ENCODE peak calls at places on chromosomes 5 and 9, in six cellular contexts. T, Y, G, D, M and X are unnamed samples.

GRCh38 chr9:114220129-114220541 is 64.8 kb downstream of the COL27A1 start:
- DNase-seq in Y (no peak), M (no peak), T (no peak), G (no peak), D (no peak), X (peak)

GRCh38 chr5:157107508-157107907 is 1.3 kb downstream of the HAVCR2 start:
- DNase-seq in M (no peak), D (no peak), T (no peak), Y (no peak), G (no peak), X (no peak)

GRCh38 chr9:72292184-72292787 is 72.7 kb downstream of the ZFAND5 start:
- DNase-seq in M (no peak), T (peak), G (no peak), Y (no peak), D (peak), X (peak)

GRCh38 chr9:137263506-137263905 is 8.4 kb downstream of the NELFB start:
- DNase-seq in M (no peak), D (no peak), Y (no peak), G (no peak), T (no peak), X (no peak)

GRCh38 chr9:125988479-125989050 is 241.4 kb downstream of the PBX3 start:
- DNase-seq in Y (no peak), M (no peak), G (no peak), T (no peak), D (no peak), X (no peak)

GRCh38 chr5:15321771-15322170 is 178.2 kb upstream of the FBXL7 start:
- DNase-seq in M (no peak), T (no peak), Y (no peak), G (no peak), D (no peak), X (no peak)

GRCh38 chr5:19927919-19928318 is 60.1 kb downstream of the CDH18 start:
- DNase-seq in T (peak), M (no peak), Y (no peak), D (no peak), G (no peak), X (peak)

GRCh38 chr9:105608685-105609598 is 51.0 kb downstream of the FKTN start:
- DNase-seq in D (peak), M (no peak), Y (no peak), G (peak), T (peak), X (peak)

GRCh38 chr5:79567926-79568549 is 44.2 kb upstream of the TENT2 start:
- DNase-seq in T (peak), D (no peak), G (no peak), M (no peak), Y (no peak), X (peak)

GRCh38 chr9:116656977-116657376 is 30.1 kb upstream of the TRIM32 start:
- DNase-seq in M (no peak), G (no peak), Y (no peak), D (no peak), T (no peak), X (peak)

GRCh38 chr5:152405145-152405544 is at the start of gene NMUR2:
- DNase-seq in Y (no peak), D (no peak), M (no peak), G (no peak), T (peak), X (no peak)

GRCh38 chr5:77906806-77907205 is 130.7 kb upstream of the TBCA start:
- DNase-seq in D (no peak), M (no peak), T (no peak), Y (no peak), G (no peak), X (no peak)

GRCh38 chr9:103126494-103126893 is 131.4 kb downstream of the CYLC2 start:
- DNase-seq in T (no peak), D (no peak), M (no peak), Y (no peak), G (no peak), X (no peak)

GRCh38 chr5:106454050-106454449 is 1216.7 kb downstream of the EFNA5 start:
- DNase-seq in D (no peak), Y (no peak), G (no peak), M (no peak), T (no peak), X (no peak)

GRCh38 chr9:128438343-128439109 is 17.3 kb upstream of the ODF2 start:
- DNase-seq in D (peak), T (peak), G (no peak), M (peak), Y (peak), X (peak)

GRCh38 chr5:133214153-133214820 is 162.5 kb downstream of the HSPA4 start:
- DNase-seq in T (no peak), G (no peak), M (no peak), D (no peak), Y (no peak), X (no peak)

DNA sequence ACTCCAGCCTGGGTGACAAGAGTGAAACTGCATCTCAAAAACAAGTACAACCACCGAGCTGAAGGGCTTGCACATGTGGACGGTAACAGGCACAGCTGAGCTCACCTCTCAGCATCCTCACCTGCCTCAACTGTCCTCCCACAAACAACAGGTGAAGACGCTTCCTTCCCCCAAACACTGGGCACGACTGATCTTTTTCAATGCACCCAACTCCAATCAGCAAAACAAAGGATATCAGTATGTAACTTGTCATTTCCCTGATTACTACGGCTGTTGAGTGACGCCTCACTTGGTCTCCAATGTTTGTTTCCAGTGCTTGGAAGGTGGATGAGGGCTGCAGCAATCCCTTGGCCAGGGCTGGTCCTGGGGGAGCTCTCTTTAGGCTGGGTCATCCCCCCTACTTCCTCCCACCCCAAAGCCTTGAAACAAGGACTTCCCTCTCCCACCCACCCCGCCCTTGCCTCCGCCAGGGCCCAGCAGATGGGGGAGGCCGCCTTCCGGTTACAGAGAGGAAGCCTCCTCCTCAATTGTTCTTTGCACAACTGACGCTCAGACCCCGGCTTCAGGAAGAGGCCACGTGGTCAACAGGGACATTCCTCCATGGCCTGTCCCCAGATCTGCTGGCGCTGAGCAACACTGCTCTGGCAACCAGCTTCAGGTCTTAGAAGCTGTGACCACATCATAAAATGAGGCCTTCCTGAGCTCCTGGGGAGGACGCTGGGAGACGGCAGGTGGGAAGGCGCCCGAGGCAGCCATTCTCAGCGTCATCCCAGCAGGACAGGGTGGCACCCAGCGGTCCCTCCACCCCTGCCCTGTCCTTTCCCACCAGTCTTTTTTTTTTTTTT is 5.9 kb downstream of the FAM78A start:
- DNase-seq in T (no peak), M (peak), G (no peak), D (peak), Y (peak), X (no peak)
- H3K4me3 ChIP-seq in T (no peak), M (peak), G (no peak), D (peak), Y (no peak), X (no peak)

GRCh38 chr9:18020254-18020745 is 441.4 kb downstream of the SH3GL2 start:
- DNase-seq in M (no peak), G (no peak), T (no peak), D (peak), Y (no peak), X (no peak)

GRCh38 chr9:18014556-18014955 is 435.7 kb downstream of the SH3GL2 start:
- DNase-seq in M (no peak), G (no peak), T (no peak), Y (no peak), D (no peak), X (no peak)

GRCh38 chr9:18018241-18018640 is 439.4 kb downstream of the SH3GL2 start:
- DNase-seq in D (no peak), M (no peak), T (no peak), Y (no peak), G (no peak), X (no peak)

GRCh38 chr9:18018661-18019060 is 439.8 kb downstream of the SH3GL2 start:
- DNase-seq in M (no peak), D (no peak), Y (no peak), G (no peak), T (no peak), X (no peak)

DNA sequence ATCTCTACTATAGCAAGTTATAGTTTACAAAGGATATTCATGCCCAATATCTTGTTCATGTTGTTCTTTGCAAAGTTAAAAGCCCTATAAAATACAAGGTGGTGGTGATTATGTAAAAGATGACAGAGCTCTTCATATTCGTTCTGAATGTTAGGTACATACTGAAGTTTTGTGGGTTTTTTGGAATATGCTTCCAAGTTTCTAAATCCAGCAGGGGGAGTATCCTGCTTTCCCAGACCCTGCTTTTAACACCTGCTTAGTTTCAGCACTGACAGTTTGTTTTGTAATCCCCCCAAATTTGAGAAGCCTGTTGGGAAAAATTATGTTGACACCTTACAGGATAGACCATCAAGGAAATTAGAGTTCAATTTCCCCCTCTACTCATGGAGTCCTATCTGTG is 438.3 kb downstream of the SH3GL2 start:
- DNase-seq in G (no peak), T (no peak), D (no peak), Y (no peak), M (no peak), X (no peak)
- TF ChIP-seq CTCF in G (no peak), T (peak), D (no peak), Y (no peak), M (no peak), X (no peak)

DNA sequence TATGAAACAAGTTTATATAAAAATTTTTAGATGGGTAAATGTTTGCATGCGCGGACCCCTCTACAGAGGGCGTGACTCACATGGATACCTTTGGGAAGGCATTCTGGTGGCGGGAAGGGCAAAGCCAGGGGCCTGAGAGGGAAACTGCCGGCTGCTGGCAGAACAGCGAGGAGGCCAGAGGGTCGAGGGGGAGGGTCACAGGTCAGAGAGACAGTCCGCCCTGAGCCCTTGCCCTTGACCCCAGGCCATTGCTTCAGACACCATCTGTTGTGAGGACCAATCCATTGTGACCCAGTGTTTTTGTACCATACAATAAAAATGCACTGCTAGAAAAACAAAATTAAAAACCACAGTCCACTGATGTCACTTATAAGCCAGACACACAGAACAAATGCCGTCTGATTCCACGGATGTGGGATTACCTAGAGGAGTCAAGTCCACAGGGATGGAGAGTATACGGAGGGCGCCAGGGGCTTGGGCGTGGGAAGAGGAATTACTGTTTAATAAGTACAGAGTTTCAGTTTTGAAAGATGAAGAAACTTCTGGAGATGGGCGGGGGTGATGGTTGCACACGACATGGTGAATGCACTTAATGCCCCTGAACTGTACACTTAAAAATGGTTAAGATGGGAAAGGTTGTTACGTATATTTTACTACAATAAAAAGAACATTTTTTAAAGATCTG is 11.9 kb downstream of the BTNL9 start:
- DNase-seq in G (no peak), M (no peak), T (no peak), D (no peak), Y (no peak), X (no peak)
- H3K4me3 ChIP-seq in G (peak), M (peak), T (peak), D (no peak), Y (no peak), X (no peak)

DNA sequence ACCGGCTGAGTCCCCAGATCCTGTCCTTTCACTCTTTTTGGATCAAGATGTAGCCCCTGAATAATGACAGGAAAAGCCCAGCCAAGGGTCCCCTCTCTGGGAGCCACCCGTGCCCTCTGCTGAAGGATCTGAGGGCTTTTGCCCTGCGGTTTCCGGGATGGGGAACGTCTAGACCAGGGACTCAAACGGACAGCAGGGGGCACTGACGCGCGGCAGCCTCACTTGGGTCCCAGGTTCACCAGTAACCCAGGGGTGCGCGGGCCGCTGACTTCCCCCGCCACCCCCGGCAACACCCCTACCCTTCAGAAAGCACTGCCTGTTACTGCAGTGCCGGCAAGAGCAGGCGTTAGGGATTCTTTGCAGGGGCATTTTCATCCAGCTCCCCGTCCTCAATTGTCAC is 98.7 kb upstream of the FCN2 start:
- DNase-seq in D (peak), M (no peak), G (no peak), T (peak), Y (no peak), X (peak)
- TF ChIP-seq CTCF in D (no peak), M (no peak), G (no peak), T (peak), Y (no peak), X (peak)

GRCh38 chr9:130713286-130713975 is 19.9 kb downstream of the EXOSC2 start:
- DNase-seq in T (no peak), D (no peak), M (peak), G (no peak), Y (peak), X (peak)

GRCh38 chr9:130715270-130716077 is 21.9 kb downstream of the EXOSC2 start:
- DNase-seq in T (no peak), G (no peak), Y (no peak), M (no peak), D (no peak), X (peak)

GRCh38 chr9:130711469-130711868 is 17.9 kb downstream of the EXOSC2 start:
- DNase-seq in T (no peak), G (no peak), M (no peak), D (no peak), Y (no peak), X (no peak)

GRCh38 chr9:130712564-130713285 is 19.1 kb downstream of the EXOSC2 start:
- DNase-seq in D (peak), M (peak), T (peak), G (peak), Y (peak), X (peak)

DNA sequence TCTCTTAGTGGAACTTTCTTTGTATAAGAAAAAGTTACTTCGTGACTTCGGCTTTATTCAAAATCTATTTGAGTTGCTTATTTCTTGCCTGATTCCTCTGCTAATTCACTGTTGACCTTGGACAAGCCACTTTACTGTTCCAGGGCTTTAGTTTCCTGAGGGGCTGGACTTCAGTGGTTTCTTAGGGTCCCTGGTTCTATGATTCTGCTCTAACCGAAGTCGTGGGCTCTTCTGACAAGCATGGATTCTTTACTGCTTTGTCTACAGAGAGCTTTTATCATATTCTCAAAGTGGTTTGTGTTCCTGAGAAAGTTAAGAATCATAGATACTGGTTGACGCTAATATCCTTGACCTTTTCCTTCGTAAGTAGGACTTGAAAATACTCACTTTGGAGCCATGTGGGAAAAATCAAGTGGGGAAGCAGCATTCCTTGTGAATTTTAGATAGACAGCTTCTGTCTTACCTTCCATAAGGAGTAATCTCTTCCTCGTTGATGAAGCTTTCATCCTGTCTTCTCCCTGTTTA is 21.1 kb downstream of the EXOSC2 start:
- DNase-seq in T (no peak), G (no peak), M (no peak), D (no peak), Y (no peak), X (no peak)
- H3K4me3 ChIP-seq in T (peak), G (peak), M (peak), D (peak), Y (no peak), X (peak)

GRCh38 chr5:163569284-163569683 is 63.9 kb downstream of the MAT2B start:
- DNase-seq in Y (no peak), M (no peak), T (peak), D (no peak), G (no peak), X (peak)
- TF ChIP-seq CTCF in Y (no peak), M (no peak), T (peak), D (no peak), G (peak), X (no peak)

GRCh38 chr5:130135506-130135905 is 231.2 kb downstream of the CHSY3 start:
- DNase-seq in D (no peak), Y (no peak), T (no peak), G (no peak), M (no peak), X (peak)
- H3K4me3 ChIP-seq in D (no peak), Y (no peak), T (no peak), G (no peak), M (no peak), X (no peak)

DNA sequence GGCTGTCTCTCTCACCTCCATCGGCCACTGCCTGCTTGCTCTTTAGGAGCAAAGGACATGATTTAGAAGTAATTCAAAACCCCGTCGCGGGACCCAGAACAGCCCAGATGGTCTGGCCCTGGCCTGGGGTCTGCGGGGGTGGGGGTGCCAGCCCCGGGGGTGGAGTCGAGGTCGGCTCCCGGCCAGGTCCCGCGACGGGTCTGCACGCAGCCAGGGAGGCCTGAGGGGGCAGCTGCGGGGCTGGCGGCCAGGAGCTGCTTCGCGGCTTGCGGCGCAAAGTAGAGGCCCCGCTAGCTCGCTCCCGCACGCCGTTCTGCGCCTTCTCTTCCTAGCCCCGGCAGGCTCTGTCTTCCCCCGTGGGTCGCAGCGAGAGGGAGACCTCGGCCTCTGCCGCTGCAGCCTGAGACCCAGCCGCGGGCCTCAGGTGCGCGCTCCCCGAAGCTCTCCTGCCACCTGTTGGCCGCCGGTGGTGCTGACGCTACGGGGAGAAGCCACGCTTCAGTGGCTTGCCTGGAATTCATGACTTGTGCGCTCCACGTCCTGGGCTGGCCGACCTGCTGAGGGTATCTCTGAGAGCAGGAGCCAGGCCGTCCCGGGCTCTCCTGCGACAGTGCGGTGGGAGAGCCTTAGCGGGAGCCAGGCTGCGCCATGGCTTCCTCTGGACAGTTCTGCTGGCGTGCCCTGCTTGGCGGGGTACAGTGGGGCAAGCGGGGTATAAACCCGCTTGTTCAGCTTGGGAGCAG is 157.2 kb upstream of the PITX1 start:
- DNase-seq in T (peak), Y (peak), D (peak), G (peak), M (peak), X (peak)
- TF ChIP-seq CTCF in T (peak), Y (peak), D (peak), G (peak), M (peak), X (peak)

GRCh38 chr9:89387970-89388867 is 69.9 kb downstream of the SECISBP2 start:
- DNase-seq in Y (peak), D (peak), T (no peak), G (no peak), M (peak), X (peak)
- H3K4me3 ChIP-seq in Y (no peak), D (no peak), T (no peak), G (no peak), M (no peak), X (peak)

GRCh38 chr9:100322954-100323536 is 29.7 kb downstream of the TEX10 start:
- DNase-seq in D (peak), G (no peak), Y (no peak), T (peak), M (no peak), X (peak)
- TF ChIP-seq CTCF in D (peak), G (peak), Y (peak), T (peak), M (peak), X (peak)